ENCODE peak calls at places on chromosomes 11 and 22, in eight cellular contexts. G is amygdala, O is GM23338, J is H9, F is GM12891, B is fibroblast of lung, W is NT2/D1, C is dorsolateral prefrontal cortex. M is an unnamed sample.

GRCh38 chr11:128552783-128553661 is 34.3 kb downstream of the ETS1 start:
- DNase-seq in W (no peak), B (peak), C (peak), O (no peak), F (peak), G (no peak), J (no peak), M (peak)

GRCh38 chr11:65321828-65322495 is 7.3 kb downstream of the CDC42EP2 start:
- DNase-seq in O (no peak), C (no peak), B (no peak), J (no peak), W (no peak), F (no peak), G (no peak), M (no peak)

GRCh38 chr11:13897606-13898276 is 64.8 kb upstream of the SPON1 start:
- DNase-seq in O (no peak), G (no peak), C (no peak), B (no peak), W (no peak), F (no peak), J (no peak), M (no peak)

GRCh38 chr22:27937453-27937852 is 18.4 kb upstream of the PITPNB start:
- DNase-seq in O (no peak), B (no peak), G (no peak), J (no peak), F (no peak), C (no peak), W (no peak), M (no peak)

GRCh38 chr22:50529416-50530279 is at the start of gene TYMP:
- DNase-seq in B (peak), W (no peak), O (peak), J (no peak), G (no peak), C (no peak), F (peak), M (no peak)

GRCh38 chr22:17303840-17304779 is 65.2 kb upstream of the CECR2 start:
- DNase-seq in G (no peak), B (no peak), F (peak), O (no peak), C (no peak), W (no peak), J (no peak), M (no peak)

GRCh38 chr11:120648706-120649250 is 137.2 kb downstream of the GRIK4 start:
- DNase-seq in F (no peak), G (no peak), O (no peak), B (no peak), J (no peak), W (no peak), C (peak), M (no peak)

GRCh38 chr11:30586251-30587144 is at the start of gene MPPED2:
- DNase-seq in W (peak), J (peak), G (no peak), F (peak), B (no peak), C (peak), O (peak), M (peak)

GRCh38 chr11:108796551-108796950 is 131.7 kb downstream of the DDX10 start:
- DNase-seq in G (no peak), F (no peak), J (no peak), O (peak), C (no peak), B (no peak), W (no peak), M (no peak)

GRCh38 chr22:50305658-50306566 is 1.5 kb downstream of the PLXNB2 start:
- DNase-seq in F (no peak), C (peak), B (peak), J (no peak), G (no peak), O (peak), W (no peak), M (peak)

GRCh38 chr11:73185680-73186293 is 32.3 kb upstream of the P2RY2 start:
- DNase-seq in O (no peak), C (no peak), J (no peak), W (no peak), G (no peak), B (peak), F (no peak), M (no peak)

GRCh38 chr11:8717876-8718753 is 35.5 kb downstream of the RPL27A start:
- DNase-seq in O (no peak), C (no peak), F (peak), G (no peak), W (no peak), J (no peak), B (peak), M (peak)

GRCh38 chr11:60563553-60564235 is 48.5 kb downstream of the MS4A13 start:
- DNase-seq in O (peak), F (no peak), B (no peak), W (peak), J (peak), C (no peak), G (no peak), M (no peak)

M was measured in GM19239.